ENCODE peak calls at places on chromosomes 5 and 9, in four cellular contexts. C, A, S and W are unnamed samples. For H3K4me1, the result is how much of the 10 kb centered on the place peaks cover.

GRCh38 chr9:81826541-81826906 is 101.7 kb upstream of the SPATA31D4 start:
- DNase-seq in C (no peak), A (no peak), S (no peak), W (no peak)

GRCh38 chr5:168836603-168837245 is 257.6 kb upstream of the PANK3 start:
- DNase-seq in S (no peak), C (no peak), A (no peak), W (no peak)

GRCh38 chr5:9544502-9545300 is 1.2 kb downstream of the SEMA5A start:
- DNase-seq in C (no peak), S (peak), A (peak), W (peak)

GRCh38 chr9:91282292-91282691 is 79.4 kb downstream of the AUH start:
- DNase-seq in S (no peak), C (no peak), A (no peak), W (no peak)

GRCh38 chr9:69186841-69187611 is 12.9 kb downstream of the TJP2 start:
- DNase-seq in S (no peak), C (no peak), A (no peak), W (no peak)

GRCh38 chr9:132042324-132042723 is 37.3 kb downstream of the MED27 start:
- DNase-seq in A (no peak), S (no peak), C (no peak), W (no peak)

GRCh38 chr9:79266986-79267385 is 304.8 kb upstream of the TLE4 start:
- DNase-seq in A (no peak), S (no peak), C (no peak), W (no peak)

GRCh38 chr5:127031863-127032232 is 1.5 kb upstream of the MARCHF3 start:
- DNase-seq in C (no peak), A (no peak), S (no peak), W (no peak)

GRCh38 chr5:78792342-78793055 is 143.9 kb upstream of the LHFPL2 start:
- DNase-seq in A (no peak), C (no peak), S (no peak), W (no peak)

GRCh38 chr5:103260951-103261350 is 2.4 kb downstream of the MACIR start:
- DNase-seq in C (peak), S (no peak), A (no peak), W (no peak)

GRCh38 chr5:177430972-177431316 is 4.5 kb downstream of the GRK6 start:
- DNase-seq in A (peak), S (no peak), C (no peak), W (no peak)

GRCh38 chr9:3809724-3810123 is 283.9 kb upstream of the RFX3 start:
- DNase-seq in A (no peak), S (no peak), C (peak), W (no peak)

GRCh38 chr9:22208846-22209585 is 199.9 kb upstream of the CDKN2B start:
- DNase-seq in C (no peak), S (no peak), A (no peak), W (no peak)
- H3K4me1 ChIP-seq in C (under half), S (under half), A (under half), W (under half)

GRCh38 chr5:131386779-131387178 is 122.9 kb downstream of the CDC42SE2 start:
- DNase-seq in S (no peak), C (no peak), A (no peak), W (no peak)

GRCh38 chr5:131389096-131389868 is 125.4 kb downstream of the CDC42SE2 start:
- DNase-seq in A (no peak), C (no peak), S (no peak), W (no peak)

GRCh38 chr5:131384616-131385214 is 120.9 kb downstream of the CDC42SE2 start:
- DNase-seq in A (no peak), S (no peak), C (no peak), W (no peak)

GRCh38 chr5:131386124-131386523 is 122.3 kb downstream of the CDC42SE2 start:
- DNase-seq in A (no peak), C (no peak), S (no peak), W (no peak)

DNA sequence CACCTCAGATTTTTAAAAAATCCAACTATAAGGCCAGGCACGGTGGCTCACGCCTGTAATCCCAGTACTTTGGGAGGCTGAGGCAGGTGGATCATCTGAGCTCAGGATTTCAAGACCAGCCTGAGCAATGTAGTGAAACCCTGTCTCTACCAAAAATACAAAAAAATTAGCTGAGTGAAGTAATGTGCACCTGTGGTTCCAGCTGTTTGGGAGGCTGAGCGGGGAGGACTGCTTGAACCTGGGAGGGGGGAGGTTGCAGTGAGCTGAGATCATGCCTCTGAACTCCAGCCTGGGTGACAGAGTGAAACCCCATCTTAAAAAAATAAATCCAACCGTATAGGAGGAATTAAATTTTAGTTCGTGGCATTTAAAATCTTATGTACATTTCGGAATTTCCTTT is 123.4 kb downstream of the CDC42SE2 start:
- DNase-seq in S (no peak), A (no peak), C (no peak), W (no peak)
- H3K4me1 ChIP-seq in S (under half), A (under half), C (under half), W (half or more)

DNA sequence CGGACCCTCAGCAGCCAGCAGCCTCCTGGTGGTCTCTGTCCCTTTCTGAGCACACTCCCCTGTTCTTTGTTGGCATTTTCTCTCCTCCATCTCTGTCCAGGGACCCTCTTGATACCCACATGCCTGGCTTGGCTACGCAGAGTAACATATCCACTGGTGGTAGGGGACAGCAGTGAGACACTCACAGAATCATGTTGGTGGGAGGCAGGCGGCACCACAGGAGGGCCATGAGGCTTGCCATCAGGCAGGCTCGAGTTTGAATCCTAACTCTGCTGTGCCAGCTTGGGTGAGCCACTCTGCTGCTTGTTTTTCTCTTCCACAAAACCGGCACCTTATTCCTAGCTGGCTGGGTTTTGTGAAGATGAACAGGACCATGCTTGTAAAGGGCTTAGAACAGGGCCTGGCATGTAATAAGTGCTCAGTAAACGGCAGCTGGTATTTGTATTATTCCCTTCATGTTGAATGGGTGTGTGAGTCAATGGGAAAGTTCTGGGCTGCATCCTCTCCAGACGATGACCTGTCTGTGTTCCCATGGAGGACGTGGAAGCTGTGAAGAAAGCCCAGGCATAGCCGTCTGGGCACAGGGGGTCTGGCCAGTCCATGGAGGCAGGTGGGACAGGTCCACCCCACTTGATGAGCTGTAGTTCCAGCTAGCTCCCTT is 2.3 kb downstream of the COL27A1 start:
- DNase-seq in C (no peak), A (no peak), S (no peak), W (no peak)
- H3K4me1 ChIP-seq in C (under half), A (under half), S (under half), W (under half)

DNA sequence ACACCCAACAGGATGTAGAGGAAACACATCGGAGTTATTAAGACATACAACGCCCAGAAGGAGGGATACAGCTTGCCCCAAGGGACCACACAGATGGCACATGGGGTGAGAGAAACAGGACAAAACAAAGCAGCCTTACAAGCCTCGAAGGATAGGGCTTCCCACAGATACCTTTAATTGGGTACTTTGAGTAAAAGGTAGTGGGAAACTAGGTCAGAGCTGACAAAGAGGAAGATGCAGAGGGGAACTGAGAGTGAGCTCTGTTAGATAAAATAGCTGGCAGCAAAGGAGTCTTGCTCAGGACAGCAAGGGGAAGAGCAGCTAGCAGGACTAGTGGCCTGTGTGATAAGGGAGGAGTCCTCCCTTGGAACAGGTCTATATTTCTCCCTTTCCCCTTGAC is 48.2 kb downstream of the OTP start:
- DNase-seq in S (no peak), A (no peak), C (peak), W (no peak)
- H3K4me1 ChIP-seq in S (under half), A (under half), C (under half), W (under half)